ENCODE peak calls at places on chromosomes 3 and 15, in seven cellular contexts. W is heart left ventricle, Q is prostate gland, F is IMR-90, H is A549, B is uterus, A is HCT116. Y is an unnamed sample. For H3K4me1, the result is how much of the 10 kb centered on the place peaks cover.

GRCh38 chr3:194070634-194071409 is 65.1 kb upstream of the HES1 start:
- DNase-seq in W (peak), Q (peak), F (peak), H (peak), B (peak), A (peak), Y (peak)

GRCh38 chr3:124993462-124993861 is 58.9 kb upstream of the MUC13 start:
- DNase-seq in W (no peak), Q (no peak), F (no peak), H (no peak), B (no peak), A (no peak), Y (no peak)

GRCh38 chr3:30878862-30879261 is 15.6 kb downstream of the GADL1 start:
- DNase-seq in W (no peak), Q (no peak), F (no peak), H (no peak), B (no peak), A (no peak), Y (no peak)

GRCh38 chr3:107211608-107212007 is 165.6 kb upstream of the CCDC54 start:
- DNase-seq in W (no peak), Q (peak), F (no peak), H (no peak), B (no peak), A (no peak), Y (no peak)

GRCh38 chr15:81427176-81427575 is 53.2 kb upstream of the TMC3 start:
- DNase-seq in W (no peak), Q (no peak), F (no peak), H (no peak), B (no peak), A (no peak), Y (no peak)

GRCh38 chr15:98596131-98596530 is 52.2 kb upstream of the IGF1R start:
- DNase-seq in W (no peak), Q (no peak), F (no peak), H (no peak), B (no peak), A (no peak), Y (no peak)

GRCh38 chr3:123878807-123879206 is 5.3 kb downstream of the MYLK start:
- DNase-seq in W (no peak), Q (no peak), F (no peak), H (no peak), B (no peak), A (no peak), Y (no peak)

GRCh38 chr15:58839485-58839884 is 68.4 kb downstream of the MINDY2 start:
- DNase-seq in W (no peak), Q (no peak), F (peak), H (peak), B (no peak), A (no peak), Y (no peak)

GRCh38 chr3:47443611-47443995 is 32.1 kb downstream of the SCAP start:
- DNase-seq in W (no peak), Q (peak), F (no peak), H (peak), B (no peak), A (no peak), Y (peak)

GRCh38 chr3:9102240-9102841 is 139.1 kb upstream of the RAD18 start:
- DNase-seq in W (no peak), Q (no peak), F (no peak), H (no peak), B (no peak), A (no peak), Y (no peak)

GRCh38 chr3:143771939-143772338 is 76.3 kb downstream of the SLC9A9 start:
- DNase-seq in W (no peak), Q (no peak), F (no peak), H (no peak), B (no peak), A (no peak), Y (no peak)

GRCh38 chr15:58748787-58749531 is 548 bp downstream of the ADAM10 start:
- DNase-seq in W (peak), Q (peak), F (no peak), H (peak), B (peak), A (no peak), Y (peak)

GRCh38 chr3:183151716-183152385 is 10.7 kb downstream of the LAMP3 start:
- DNase-seq in W (no peak), Q (no peak), F (no peak), H (no peak), B (no peak), A (no peak), Y (no peak)

GRCh38 chr3:165339753-165340152 is 143.6 kb upstream of the SLITRK3 start:
- DNase-seq in W (no peak), Q (no peak), F (peak), H (no peak), B (no peak), A (peak), Y (no peak)

GRCh38 chr15:88700716-88701115 is 61.9 kb downstream of the ISG20 start:
- DNase-seq in W (no peak), Q (no peak), F (no peak), H (no peak), B (no peak), A (no peak), Y (no peak)

GRCh38 chr3:13281657-13282527 is 138.2 kb downstream of the NUP210 start:
- DNase-seq in W (peak), Q (peak), F (no peak), H (peak), B (peak), A (no peak), Y (peak)

GRCh38 chr15:92384391-92384790 is 9.3 kb upstream of the ST8SIA2 start:
- DNase-seq in W (no peak), Q (no peak), F (no peak), H (no peak), B (no peak), A (no peak), Y (no peak)

GRCh38 chr15:45454825-45455224 is 67.7 kb downstream of the SLC30A4 start:
- DNase-seq in W (peak), Q (peak), F (peak), H (peak), B (peak), A (peak), Y (peak)

GRCh38 chr3:144660097-144660496 is 688.5 kb downstream of the DIPK2A start:
- DNase-seq in W (no peak), Q (no peak), F (no peak), H (no peak), B (no peak), A (no peak), Y (no peak)

GRCh38 chr3:152405915-152406802 is 137.4 kb downstream of the MBNL1 start:
- DNase-seq in W (no peak), Q (no peak), F (peak), H (no peak), B (no peak), A (no peak), Y (peak)

GRCh38 chr3:22236490-22237271 is 485.7 kb upstream of the ZNF385D start:
- DNase-seq in W (no peak), Q (no peak), F (no peak), H (no peak), B (no peak), A (no peak), Y (no peak)

GRCh38 chr3:31680072-31680870 is 147.5 kb downstream of the STT3B start:
- DNase-seq in W (no peak), Q (no peak), F (no peak), H (no peak), B (peak), A (no peak), Y (no peak)

GRCh38 chr15:46815765-46816164 is 901.5 kb upstream of the SEMA6D start:
- DNase-seq in W (no peak), Q (no peak), F (no peak), H (no peak), B (no peak), A (no peak), Y (peak)

GRCh38 chr3:108342829-108343478 is 46.6 kb downstream of the HHLA2 start:
- DNase-seq in W (no peak), Q (no peak), F (peak), H (no peak), B (no peak), A (no peak), Y (no peak)

GRCh38 chr15:37698679-37699078 is 235.8 kb upstream of the TMCO5A start:
- DNase-seq in W (no peak), Q (no peak), F (no peak), H (no peak), B (no peak), A (no peak), Y (no peak)

GRCh38 chr3:151156618-151157216 is 46.3 kb downstream of the GPR171 start:
- DNase-seq in W (no peak), Q (no peak), F (peak), H (peak), B (no peak), A (peak), Y (peak)

GRCh38 chr3:108180214-108180613 is 42.0 kb downstream of the IFT57 start:
- DNase-seq in W (no peak), Q (no peak), F (peak), H (no peak), B (no peak), A (no peak), Y (no peak)

GRCh38 chr3:11306815-11307589 is 34.8 kb downstream of the ATG7 start:
- DNase-seq in W (no peak), Q (no peak), F (peak), H (no peak), B (no peak), A (no peak), Y (no peak)

GRCh38 chr15:78626611-78627010 is 5.8 kb upstream of the CHRNA3 start:
- DNase-seq in W (no peak), Q (no peak), F (no peak), H (no peak), B (no peak), A (no peak), Y (no peak)
- H3K4me1 ChIP-seq in W (under half), Q (under half), F (under half), H (under half), B (under half), A (under half), Y (under half)

GRCh38 chr3:101292027-101292426 is 28.3 kb downstream of the IMPG2 start:
- DNase-seq in W (no peak), Q (no peak), F (peak), H (no peak), B (no peak), A (peak), Y (no peak)

GRCh38 chr3:101284757-101285156 is 35.6 kb downstream of the IMPG2 start:
- DNase-seq in W (no peak), Q (no peak), F (no peak), H (no peak), B (no peak), A (no peak), Y (no peak)

GRCh38 chr3:101288294-101288693 is 32.1 kb downstream of the IMPG2 start:
- DNase-seq in W (no peak), Q (no peak), F (no peak), H (no peak), B (no peak), A (no peak), Y (no peak)
- H3K4me3 ChIP-seq in W (no peak), Q (no peak), F (no peak), H (no peak), B (no peak), A (no peak), Y (no peak)

GRCh38 chr3:27485853-27486252 is 1.7 kb upstream of the SLC4A7 start:
- DNase-seq in W (no peak), Q (no peak), F (no peak), H (no peak), B (no peak), A (no peak), Y (no peak)

GRCh38 chr3:27484002-27484844 is at the start of gene SLC4A7:
- DNase-seq in W (peak), Q (peak), F (peak), H (peak), B (peak), A (peak), Y (peak)

GRCh38 chr3:27486328-27486727 is 2.1 kb upstream of the SLC4A7 start:
- DNase-seq in W (no peak), Q (no peak), F (no peak), H (no peak), B (no peak), A (no peak), Y (peak)

GRCh38 chr3:27479816-27480543 is 4.2 kb downstream of the SLC4A7 start:
- DNase-seq in W (no peak), Q (no peak), F (no peak), H (no peak), B (no peak), A (no peak), Y (no peak)

GRCh38 chr3:27483117-27484001 is 825 bp downstream of the SLC4A7 start:
- DNase-seq in W (peak), Q (peak), F (peak), H (peak), B (peak), A (no peak), Y (peak)
- TF ChIP-seq POLR2A in W (no peak), Q (peak), F (peak), H (no peak), B (peak), A (no peak), Y (peak)

DNA sequence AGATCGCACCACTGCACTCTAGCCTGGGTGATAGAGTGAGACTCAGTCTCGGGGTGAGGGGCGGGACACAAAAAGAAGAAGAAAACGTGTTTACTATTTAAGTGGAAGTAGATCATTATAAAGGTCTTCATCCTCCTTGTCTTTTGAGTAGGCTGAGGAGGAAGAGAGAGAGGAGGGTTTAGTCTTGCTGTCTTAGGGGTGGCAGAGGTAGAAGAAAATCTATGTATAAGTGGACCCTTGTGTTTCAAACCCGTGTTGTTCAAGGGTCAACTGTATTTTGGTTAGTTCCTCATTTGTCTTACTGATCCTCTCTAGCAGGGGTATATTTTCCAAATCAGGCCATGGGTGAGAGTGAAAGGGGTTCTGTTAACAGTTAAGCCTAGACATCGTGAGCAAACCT is 40.1 kb downstream of the TRIM71 start:
- DNase-seq in W (no peak), Q (no peak), F (no peak), H (no peak), B (no peak), A (no peak), Y (no peak)
- H3K4me1 ChIP-seq in W (under half), Q (under half), F (under half), H (under half), B (under half), A (under half), Y (under half)

GRCh38 chr15:83012038-83012490 is 625 bp upstream of the C15orf40 start:
- DNase-seq in W (no peak), Q (no peak), F (no peak), H (no peak), B (no peak), A (no peak), Y (no peak)

GRCh38 chr15:83015361-83015760 is 3.9 kb upstream of the C15orf40 start:
- DNase-seq in W (no peak), Q (no peak), F (no peak), H (no peak), B (no peak), A (no peak), Y (no peak)

GRCh38 chr15:83014205-83014653 is 2.8 kb upstream of the C15orf40 start:
- DNase-seq in W (no peak), Q (no peak), F (no peak), H (no peak), B (no peak), A (no peak), Y (no peak)

GRCh38 chr15:83018477-83018876 is 7.0 kb upstream of the C15orf40 start:
- DNase-seq in W (no peak), Q (no peak), F (peak), H (no peak), B (no peak), A (no peak), Y (no peak)

DNA sequence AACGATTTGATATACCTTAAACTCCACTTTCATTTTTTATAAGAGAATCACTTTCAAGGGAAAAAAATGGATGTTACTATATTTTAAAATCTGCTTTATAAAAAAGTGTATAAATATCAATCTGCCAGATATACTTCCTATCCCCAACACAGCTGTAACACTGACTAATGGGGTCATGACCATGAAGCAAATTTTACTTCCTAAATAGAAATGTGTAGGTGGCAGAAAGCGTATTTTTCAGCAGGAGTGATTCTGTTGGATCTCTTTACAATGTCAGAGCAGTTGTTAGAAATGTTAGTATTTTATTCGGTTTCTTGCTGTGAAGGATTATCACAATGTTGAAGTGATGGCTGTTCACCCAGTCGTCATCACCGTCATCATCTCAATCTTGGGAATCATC is 5.5 kb upstream of the C15orf40 start:
- DNase-seq in W (no peak), Q (no peak), F (no peak), H (no peak), B (no peak), A (no peak), Y (no peak)
- H3K4me3 ChIP-seq in W (no peak), Q (no peak), F (no peak), H (no peak), B (no peak), A (no peak), Y (no peak)

DNA sequence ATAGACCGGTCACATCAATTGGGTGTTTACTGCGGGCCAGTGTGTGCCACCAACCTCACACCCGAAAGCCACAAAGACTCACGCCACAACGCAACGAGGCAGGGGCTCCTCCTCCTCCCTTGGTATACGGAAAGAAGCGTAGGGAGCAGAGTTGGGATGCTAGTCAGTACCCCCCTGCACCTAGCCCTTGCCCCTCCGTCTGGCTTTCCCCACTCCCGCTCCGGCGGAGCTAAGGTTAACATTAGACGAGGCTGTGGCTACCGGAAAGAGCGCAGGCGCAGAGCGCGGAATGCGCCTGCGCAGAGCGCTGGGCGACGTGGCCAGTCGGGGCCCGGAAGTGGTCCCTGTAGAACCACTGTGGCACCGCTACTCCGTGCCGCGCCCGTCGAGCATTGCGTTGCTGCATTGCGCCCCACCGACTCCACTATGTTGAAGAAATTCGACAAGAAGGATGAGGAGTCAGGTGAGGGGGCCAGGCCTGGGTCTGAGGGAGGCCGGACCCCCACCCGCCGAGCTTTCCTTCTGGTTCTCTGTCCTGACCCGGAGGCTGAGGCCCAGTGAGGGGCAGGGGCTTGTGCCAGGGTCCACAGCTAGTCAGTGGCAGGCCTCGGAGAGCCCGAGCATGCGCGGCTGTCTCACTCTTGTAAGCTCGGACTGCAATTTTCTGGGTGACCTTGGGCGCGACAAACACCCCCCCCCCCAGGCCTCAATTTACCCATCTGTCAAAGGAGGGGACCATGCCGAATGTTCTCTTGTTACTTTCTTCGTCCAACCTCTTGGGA is at the start of gene COPG1:
- DNase-seq in W (peak), Q (peak), F (peak), H (peak), B (peak), A (peak), Y (peak)
- TF ChIP-seq POLR2A in W (peak), Q (peak), F (peak), H (peak), B (peak), A (peak), Y (peak)